ENCODE peak calls at places on chromosomes 6 and 20, in six cellular contexts. W, T, M, E, B and Q are unnamed samples.

GRCh38 chr6:70673601-70674000 is 5.9 kb downstream of the SMAP1 start:
- DNase-seq in W (no peak), T (no peak), M (no peak), E (no peak), B (no peak), Q (no peak)

GRCh38 chr6:28757429-28758045 is 166.2 kb downstream of the TRIM27 start:
- DNase-seq in W (no peak), T (no peak), M (no peak), E (no peak), B (no peak), Q (no peak)

GRCh38 chr6:23320588-23320987 is 751.2 kb downstream of the HDGFL1 start:
- DNase-seq in W (no peak), T (no peak), M (no peak), E (no peak), B (no peak), Q (no peak)

GRCh38 chr6:170052991-170053821 is 237.7 kb downstream of the DLL1 start:
- DNase-seq in W (no peak), T (peak), M (no peak), E (no peak), B (no peak), Q (peak)

GRCh38 chr6:119479860-119480655 is 130.5 kb upstream of the MAN1A1 start:
- DNase-seq in W (no peak), T (no peak), M (no peak), E (peak), B (no peak), Q (no peak)

GRCh38 chr6:64815718-64816117 is 891.3 kb downstream of the EYS start:
- DNase-seq in W (no peak), T (no peak), M (no peak), E (peak), B (no peak), Q (no peak)

GRCh38 chr6:143150291-143150690 is 89.6 kb downstream of the AIG1 start:
- DNase-seq in W (no peak), T (no peak), M (no peak), E (no peak), B (no peak), Q (no peak)

GRCh38 chr6:85429346-85429745 is 20.5 kb upstream of the NT5E start:
- DNase-seq in W (no peak), T (no peak), M (no peak), E (no peak), B (no peak), Q (no peak)

GRCh38 chr6:107083047-107083768 is 32.1 kb downstream of the BEND3 start:
- DNase-seq in W (no peak), T (no peak), M (no peak), E (no peak), B (no peak), Q (no peak)

GRCh38 chr6:55388161-55388560 is 60.9 kb downstream of the GFRAL start:
- DNase-seq in W (no peak), T (no peak), M (no peak), E (no peak), B (no peak), Q (no peak)

GRCh38 chr6:37547564-37548061 is 47.9 kb upstream of the CCDC167 start:
- DNase-seq in W (no peak), T (no peak), M (no peak), E (peak), B (no peak), Q (no peak)

GRCh38 chr20:38888059-38888831 is 38.0 kb upstream of the FAM83D start:
- DNase-seq in W (no peak), T (no peak), M (no peak), E (no peak), B (no peak), Q (no peak)

GRCh38 chr20:61045876-61046585 is 206.0 kb upstream of the CDH4 start:
- DNase-seq in W (no peak), T (no peak), M (no peak), E (no peak), B (no peak), Q (no peak)

GRCh38 chr6:39181333-39181732 is 47.9 kb downstream of the KCNK5 start:
- DNase-seq in W (no peak), T (no peak), M (no peak), E (no peak), B (no peak), Q (no peak)

GRCh38 chr6:105781905-105782304 is 304.2 kb upstream of the PRDM1 start:
- DNase-seq in W (no peak), T (no peak), M (no peak), E (no peak), B (no peak), Q (no peak)

GRCh38 chr6:84137051-84137375 is 90.4 kb downstream of the CEP162 start:
- DNase-seq in W (no peak), T (no peak), M (no peak), E (peak), B (no peak), Q (no peak)

GRCh38 chr6:16639689-16640480 is 121.4 kb downstream of the ATXN1 start:
- DNase-seq in W (peak), T (no peak), M (no peak), E (peak), B (no peak), Q (no peak)

GRCh38 chr20:871436-871835 is 37.9 kb downstream of the FAM110A start:
- DNase-seq in W (no peak), T (no peak), M (no peak), E (no peak), B (no peak), Q (no peak)

GRCh38 chr6:8277769-8278168 is 157.6 kb downstream of the SLC35B3 start:
- DNase-seq in W (no peak), T (no peak), M (no peak), E (no peak), B (no peak), Q (no peak)

GRCh38 chr6:136550330-136551071 is at the start of gene MAP7:
- DNase-seq in W (no peak), T (peak), M (peak), E (no peak), B (peak), Q (peak)

GRCh38 chr20:60011512-60012507 is 53.6 kb downstream of the CDH26 start:
- DNase-seq in W (no peak), T (no peak), M (no peak), E (peak), B (no peak), Q (no peak)

GRCh38 chr6:255418-256090 is 36.7 kb upstream of the DUSP22 start:
- DNase-seq in W (no peak), T (no peak), M (no peak), E (no peak), B (no peak), Q (no peak)

GRCh38 chr20:40962733-40963504 is 65.7 kb upstream of the TOP1 start:
- DNase-seq in W (no peak), T (peak), M (peak), E (no peak), B (peak), Q (peak)

GRCh38 chr6:7803219-7803618 is 77.3 kb downstream of the BMP6 start:
- DNase-seq in W (no peak), T (no peak), M (no peak), E (no peak), B (no peak), Q (no peak)